ENCODE peak calls at places on chromosome 16, in nine cellular contexts. T, C, X, J, Z, K, V, S and M are unnamed samples.

GRCh38 chr16:48862087-48862532 is 252.1 kb upstream of the N4BP1 start:
- DNase-seq in J (no peak), X (no peak), V (peak), K (peak), S (no peak), T (no peak), C (no peak), Z (no peak), M (no peak)

GRCh38 chr16:80121522-80121909 is 419.3 kb upstream of the DYNLRB2 start:
- DNase-seq in C (no peak), J (no peak), V (no peak), T (no peak), Z (no peak), K (no peak), S (no peak), X (no peak), M (no peak)

GRCh38 chr16:11609474-11610120 is 22.9 kb upstream of the LITAF start:
- DNase-seq in X (no peak), S (no peak), C (no peak), V (no peak), T (no peak), J (no peak), K (no peak), Z (no peak), M (peak)

GRCh38 chr16:48676836-48677235 is 66.9 kb upstream of the N4BP1 start:
- DNase-seq in X (no peak), S (no peak), T (no peak), J (no peak), C (no peak), V (no peak), K (no peak), Z (no peak), M (no peak)

GRCh38 chr16:10989494-10989893 is 45.1 kb downstream of the CLEC16A start:
- DNase-seq in K (no peak), T (no peak), S (no peak), J (no peak), C (no peak), V (no peak), X (no peak), Z (no peak), M (no peak)

GRCh38 chr16:54398986-54399385 is 112.4 kb upstream of the IRX3 start:
- DNase-seq in J (no peak), V (no peak), K (no peak), Z (no peak), X (no peak), C (no peak), S (no peak), T (no peak), M (no peak)

GRCh38 chr16:75614247-75614897 is 8.7 kb downstream of the ADAT1 start:
- DNase-seq in J (no peak), C (no peak), X (no peak), V (no peak), T (no peak), Z (no peak), K (no peak), S (no peak), M (no peak)

GRCh38 chr16:58543685-58544084 is 28.4 kb downstream of the SETD6 start:
- DNase-seq in S (no peak), K (no peak), C (no peak), Z (no peak), X (no peak), J (no peak), V (no peak), T (no peak), M (no peak)

GRCh38 chr16:4407543-4408322 is 8.7 kb downstream of the CORO7 start:
- DNase-seq in C (peak), T (no peak), X (peak), Z (no peak), K (no peak), V (peak), J (no peak), S (no peak), M (no peak)

GRCh38 chr16:69204106-69204655 is 17.2 kb downstream of the SNTB2 start:
- DNase-seq in V (no peak), S (no peak), J (no peak), K (no peak), Z (no peak), C (no peak), T (no peak), X (no peak), M (no peak)

GRCh38 chr16:67857547-67858233 is 10.2 kb upstream of the CENPT start:
- DNase-seq in S (peak), C (peak), V (peak), Z (peak), X (peak), K (no peak), J (peak), T (peak), M (peak)

GRCh38 chr16:81681311-81681710 is 97.8 kb upstream of the PLCG2 start:
- DNase-seq in T (no peak), J (no peak), K (no peak), S (no peak), C (no peak), V (no peak), Z (no peak), X (no peak), M (peak)

GRCh38 chr16:7380907-7381306 is 48.3 kb downstream of the RBFOX1 start:
- DNase-seq in V (no peak), C (no peak), S (no peak), K (no peak), Z (no peak), X (no peak), T (no peak), J (no peak), M (no peak)

GRCh38 chr16:52492789-52493357 is 54.1 kb downstream of the TOX3 start:
- DNase-seq in K (no peak), S (no peak), J (no peak), V (no peak), X (no peak), T (no peak), Z (no peak), C (no peak), M (no peak)

GRCh38 chr16:72458035-72458434 is 286.1 kb upstream of the PMFBP1 start:
- DNase-seq in C (no peak), X (no peak), J (no peak), S (no peak), T (no peak), Z (no peak), K (no peak), V (no peak), M (no peak)

GRCh38 chr16:78648517-78648916 is 549.1 kb downstream of the WWOX start:
- DNase-seq in C (peak), J (no peak), S (no peak), K (no peak), X (no peak), V (no peak), Z (peak), T (no peak), M (peak)

GRCh38 chr16:86665319-86665675 is 86.9 kb downstream of the FOXL1 start:
- DNase-seq in C (no peak), J (no peak), T (no peak), Z (no peak), S (no peak), K (no peak), V (no peak), X (no peak), M (no peak)

GRCh38 chr16:11497329-11497805 is 89.4 kb downstream of the LITAF start:
- DNase-seq in V (peak), T (peak), K (no peak), S (peak), X (peak), J (peak), Z (peak), C (peak), M (peak)

GRCh38 chr16:30609002-30609927 is 924 bp downstream of the ZNF689 start:
- DNase-seq in S (peak), C (peak), X (peak), V (peak), K (no peak), J (peak), T (peak), Z (peak), M (peak)

GRCh38 chr16:24577167-24577566 is 37.8 kb downstream of the RBBP6 start:
- DNase-seq in T (peak), V (no peak), S (no peak), J (no peak), K (no peak), Z (no peak), C (no peak), X (no peak), M (no peak)

GRCh38 chr16:12573300-12573699 is 230.4 kb downstream of the CPPED1 start:
- DNase-seq in S (peak), J (no peak), Z (no peak), K (no peak), C (no peak), V (peak), T (no peak), X (peak), M (no peak)

GRCh38 chr16:79698341-79698753 is 97.8 kb upstream of the MAF start:
- DNase-seq in V (no peak), K (no peak), J (peak), S (no peak), T (no peak), Z (peak), X (peak), C (no peak), M (no peak)

GRCh38 chr16:85046957-85047866 is 19.6 kb downstream of the KIAA0513 start:
- DNase-seq in X (no peak), C (no peak), Z (no peak), K (no peak), J (no peak), S (peak), V (peak), T (no peak), M (peak)
- H3K27ac ChIP-seq in X (no peak), C (no peak), Z (no peak), K (no peak), J (peak), S (peak), V (peak), T (no peak), M (no peak)

GRCh38 chr16:14199624-14200023 is 128.5 kb downstream of the MRTFB start:
- DNase-seq in J (no peak), V (no peak), T (no peak), C (no peak), X (no peak), S (no peak), Z (no peak), K (no peak), M (no peak)

GRCh38 chr16:14205666-14206065 is 134.5 kb downstream of the MRTFB start:
- DNase-seq in Z (no peak), J (no peak), C (no peak), S (no peak), V (no peak), K (no peak), X (no peak), T (no peak), M (no peak)

GRCh38 chr16:14202095-14202494 is 131.0 kb downstream of the MRTFB start:
- DNase-seq in V (no peak), K (no peak), S (no peak), C (no peak), X (no peak), J (no peak), Z (no peak), T (no peak), M (no peak)

GRCh38 chr16:14199199-14199598 is 128.1 kb downstream of the MRTFB start:
- DNase-seq in K (no peak), X (no peak), C (no peak), J (no peak), T (no peak), V (no peak), Z (no peak), S (no peak), M (no peak)

DNA sequence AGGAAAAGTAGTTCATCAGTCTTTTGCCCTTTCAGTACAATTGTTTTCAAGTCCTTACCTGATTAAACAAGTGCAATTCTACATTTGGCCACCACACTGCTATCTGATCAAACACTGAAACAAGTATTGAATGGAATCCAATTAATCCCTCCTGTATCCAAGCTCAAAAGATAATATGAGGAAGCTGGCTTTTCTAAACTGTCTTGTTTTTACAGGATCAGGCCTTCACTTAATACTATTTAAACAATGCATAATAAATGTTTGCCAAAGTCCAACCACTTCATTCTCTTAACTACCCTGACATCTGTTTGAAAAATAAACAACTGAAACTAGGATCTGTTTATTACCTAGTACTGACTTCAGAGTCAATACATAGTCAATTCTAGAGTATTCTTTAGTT is 131.6 kb downstream of the MRTFB start:
- DNase-seq in Z (no peak), S (no peak), J (no peak), V (no peak), C (no peak), X (no peak), K (no peak), T (peak), M (no peak)
- TF ChIP-seq CTCF in Z (no peak), S (peak), J (no peak), V (peak), C (peak), X (no peak), K (no peak), T (peak), M (peak)

DNA sequence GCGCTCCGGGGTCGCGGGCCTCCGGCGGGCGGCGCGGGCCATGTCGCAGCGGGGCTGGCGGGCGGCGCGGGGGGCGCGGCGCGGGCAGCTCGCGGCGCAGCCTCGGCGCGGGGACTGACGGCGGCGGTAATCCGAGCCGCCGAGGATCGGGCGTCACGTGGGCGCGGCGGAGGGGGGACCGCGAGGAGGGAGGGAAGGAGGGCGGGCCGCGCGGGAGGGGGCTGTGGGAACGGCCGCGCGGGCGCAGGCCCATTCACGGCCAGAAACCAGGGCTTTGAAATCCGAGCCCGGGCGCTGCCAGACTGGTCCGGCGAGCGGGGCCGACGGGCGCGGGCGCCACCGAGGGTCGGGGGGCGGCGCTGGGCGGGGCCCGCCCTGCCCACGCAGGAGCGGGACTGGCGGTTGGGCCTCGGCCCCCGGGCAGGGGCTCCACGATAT is at the start of gene MTSS2:
- DNase-seq in V (peak), C (peak), K (no peak), Z (peak), S (peak), X (peak), T (peak), J (peak), M (peak)
- TF ChIP-seq POLR2A in V (no peak), C (no peak), K (no peak), Z (peak), S (no peak), X (no peak), T (peak), J (peak), M (peak)

DNA sequence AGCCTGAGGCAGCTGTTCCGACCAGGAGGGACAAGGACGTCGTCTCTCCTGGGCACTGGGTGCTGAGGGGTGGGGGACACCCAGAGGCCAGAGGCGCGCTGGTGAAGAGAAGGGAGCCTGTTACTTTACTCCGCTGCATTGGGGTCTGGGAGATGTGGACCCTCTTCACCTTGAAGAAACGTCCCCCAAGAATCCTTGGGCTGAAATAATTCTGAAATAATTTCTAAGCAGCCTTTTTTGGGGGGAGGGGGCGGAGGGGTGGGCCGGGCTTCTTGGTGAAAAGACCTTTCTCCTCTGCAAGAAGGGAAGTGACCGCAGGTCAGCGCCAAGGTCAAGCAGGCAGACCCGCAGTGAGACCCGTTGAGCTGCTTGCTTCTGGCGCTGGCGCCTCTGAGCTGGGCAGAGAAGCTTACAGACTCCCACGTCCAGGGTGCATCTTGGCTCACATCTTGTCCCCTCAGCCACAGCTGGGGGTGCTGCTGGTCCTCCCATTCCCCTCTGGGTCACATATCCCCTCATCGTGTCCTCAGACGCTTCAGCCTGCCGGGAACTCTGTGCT is 1.1 kb downstream of the SYT17 start:
- DNase-seq in X (no peak), K (no peak), J (no peak), T (no peak), S (no peak), V (no peak), Z (no peak), C (no peak), M (no peak)
- H3K27ac ChIP-seq in X (peak), K (no peak), J (no peak), T (no peak), S (peak), V (peak), Z (no peak), C (no peak), M (no peak)